ENCODE peak calls at places on chromosomes 16 and 17, in six cellular contexts. One of them, this sample, is unnamed.

GRCh38 chr16:1859650-1860049 is 12.3 kb downstream of the MEIOB start:
- DNase-seq in COR-L47: no peak
- DNase-seq in stimulated activated CD4-positive, alpha-beta T cell treated with anti-CD3 and anti-CD28 coated beads, Interleukin-2, amount 100 ng/mL, for 48 hours: no peak
- DNase-seq in amniotic stem cell: no peak
- DNase-seq in neural crest cell: no peak
- DNase-seq in stimulated activated CD8-positive, alpha-beta memory T cell treated with anti-CD3 and anti-CD28 coated beads, Interleukin-7, amount 100 ng/mL, for 1 hour: no peak
- DNase-seq in this sample: no peak

GRCh38 chr17:40059729-40060475 is 2.9 kb upstream of the THRA start:
- DNase-seq in neural crest cell: no peak
- DNase-seq in stimulated activated CD8-positive, alpha-beta memory T cell treated with anti-CD3 and anti-CD28 coated beads, Interleukin-7, amount 100 ng/mL, for 1 hour: no peak
- DNase-seq in COR-L47: no peak
- DNase-seq in amniotic stem cell: no peak
- DNase-seq in stimulated activated CD4-positive, alpha-beta T cell treated with anti-CD3 and anti-CD28 coated beads, Interleukin-2, amount 100 ng/mL, for 48 hours: no peak
- DNase-seq in this sample: no peak

GRCh38 chr17:64470676-64471075 is 21.8 kb downstream of the MILR1 start:
- DNase-seq in stimulated activated CD8-positive, alpha-beta memory T cell treated with anti-CD3 and anti-CD28 coated beads, Interleukin-7, amount 100 ng/mL, for 1 hour: no peak
- DNase-seq in amniotic stem cell: no peak
- DNase-seq in stimulated activated CD4-positive, alpha-beta T cell treated with anti-CD3 and anti-CD28 coated beads, Interleukin-2, amount 100 ng/mL, for 48 hours: no peak
- DNase-seq in neural crest cell: no peak
- DNase-seq in COR-L47: no peak
- DNase-seq in this sample: no peak

GRCh38 chr16:57371494-57372371 is 557 bp upstream of the CX3CL1 start:
- DNase-seq in COR-L47: no peak
- DNase-seq in stimulated activated CD4-positive, alpha-beta T cell treated with anti-CD3 and anti-CD28 coated beads, Interleukin-2, amount 100 ng/mL, for 48 hours: no peak
- DNase-seq in stimulated activated CD8-positive, alpha-beta memory T cell treated with anti-CD3 and anti-CD28 coated beads, Interleukin-7, amount 100 ng/mL, for 1 hour: no peak
- DNase-seq in amniotic stem cell: no peak
- DNase-seq in neural crest cell: no peak
- DNase-seq in this sample: no peak

GRCh38 chr16:55222436-55222835 is 101.6 kb upstream of the IRX6 start:
- DNase-seq in stimulated activated CD8-positive, alpha-beta memory T cell treated with anti-CD3 and anti-CD28 coated beads, Interleukin-7, amount 100 ng/mL, for 1 hour: no peak
- DNase-seq in amniotic stem cell: no peak
- DNase-seq in COR-L47: no peak
- DNase-seq in stimulated activated CD4-positive, alpha-beta T cell treated with anti-CD3 and anti-CD28 coated beads, Interleukin-2, amount 100 ng/mL, for 48 hours: no peak
- DNase-seq in neural crest cell: no peak
- DNase-seq in this sample: no peak

GRCh38 chr17:61413654-61414133 is 14.1 kb downstream of the TBX2 start:
- DNase-seq in COR-L47: no peak
- DNase-seq in amniotic stem cell: no peak
- DNase-seq in stimulated activated CD4-positive, alpha-beta T cell treated with anti-CD3 and anti-CD28 coated beads, Interleukin-2, amount 100 ng/mL, for 48 hours: no peak
- DNase-seq in stimulated activated CD8-positive, alpha-beta memory T cell treated with anti-CD3 and anti-CD28 coated beads, Interleukin-7, amount 100 ng/mL, for 1 hour: no peak
- DNase-seq in neural crest cell: no peak
- DNase-seq in this sample: no peak

GRCh38 chr17:59914274-59914854 is 21.4 kb downstream of the RPS6KB1 start:
- DNase-seq in amniotic stem cell: peak
- DNase-seq in COR-L47: peak
- DNase-seq in stimulated activated CD4-positive, alpha-beta T cell treated with anti-CD3 and anti-CD28 coated beads, Interleukin-2, amount 100 ng/mL, for 48 hours: no peak
- DNase-seq in stimulated activated CD8-positive, alpha-beta memory T cell treated with anti-CD3 and anti-CD28 coated beads, Interleukin-7, amount 100 ng/mL, for 1 hour: no peak
- DNase-seq in neural crest cell: no peak
- DNase-seq in this sample: peak

GRCh38 chr17:17767497-17768286 is 69.1 kb downstream of the SREBF1 start:
- DNase-seq in stimulated activated CD4-positive, alpha-beta T cell treated with anti-CD3 and anti-CD28 coated beads, Interleukin-2, amount 100 ng/mL, for 48 hours: no peak
- DNase-seq in neural crest cell: no peak
- DNase-seq in amniotic stem cell: no peak
- DNase-seq in stimulated activated CD8-positive, alpha-beta memory T cell treated with anti-CD3 and anti-CD28 coated beads, Interleukin-7, amount 100 ng/mL, for 1 hour: no peak
- DNase-seq in COR-L47: no peak
- DNase-seq in this sample: no peak

GRCh38 chr16:84503751-84504395 is 586 bp downstream of the MEAK7 start:
- DNase-seq in COR-L47: no peak
- DNase-seq in stimulated activated CD4-positive, alpha-beta T cell treated with anti-CD3 and anti-CD28 coated beads, Interleukin-2, amount 100 ng/mL, for 48 hours: no peak
- DNase-seq in stimulated activated CD8-positive, alpha-beta memory T cell treated with anti-CD3 and anti-CD28 coated beads, Interleukin-7, amount 100 ng/mL, for 1 hour: no peak
- DNase-seq in amniotic stem cell: no peak
- DNase-seq in neural crest cell: no peak
- DNase-seq in this sample: no peak

GRCh38 chr16:72312862-72313261 is 140.9 kb upstream of the PMFBP1 start:
- DNase-seq in stimulated activated CD8-positive, alpha-beta memory T cell treated with anti-CD3 and anti-CD28 coated beads, Interleukin-7, amount 100 ng/mL, for 1 hour: no peak
- DNase-seq in neural crest cell: no peak
- DNase-seq in amniotic stem cell: no peak
- DNase-seq in COR-L47: no peak
- DNase-seq in stimulated activated CD4-positive, alpha-beta T cell treated with anti-CD3 and anti-CD28 coated beads, Interleukin-2, amount 100 ng/mL, for 48 hours: no peak
- DNase-seq in this sample: no peak

GRCh38 chr17:74305865-74306654 is 20.0 kb upstream of the KIF19 start:
- DNase-seq in stimulated activated CD4-positive, alpha-beta T cell treated with anti-CD3 and anti-CD28 coated beads, Interleukin-2, amount 100 ng/mL, for 48 hours: no peak
- DNase-seq in COR-L47: no peak
- DNase-seq in stimulated activated CD8-positive, alpha-beta memory T cell treated with anti-CD3 and anti-CD28 coated beads, Interleukin-7, amount 100 ng/mL, for 1 hour: no peak
- DNase-seq in amniotic stem cell: no peak
- DNase-seq in neural crest cell: no peak
- DNase-seq in this sample: no peak

GRCh38 chr17:45896803-45897693 is 2.7 kb downstream of the MAPT start:
- DNase-seq in neural crest cell: no peak
- DNase-seq in amniotic stem cell: no peak
- DNase-seq in stimulated activated CD4-positive, alpha-beta T cell treated with anti-CD3 and anti-CD28 coated beads, Interleukin-2, amount 100 ng/mL, for 48 hours: no peak
- DNase-seq in stimulated activated CD8-positive, alpha-beta memory T cell treated with anti-CD3 and anti-CD28 coated beads, Interleukin-7, amount 100 ng/mL, for 1 hour: no peak
- DNase-seq in COR-L47: peak
- DNase-seq in this sample: no peak

This sample was measured in naive B cell.